ENCODE peak calls at places on chromosomes 6 and 20, in four cellular contexts. F is left cardiac atrium; S is stimulated activated CD8-positive, alpha-beta memory T cell treated with anti-CD3 and anti-CD28 coated beads, Interleukin-7, amount 100 ng/mL, for 1 hour; B is activated CD8-positive, alpha-beta memory T cell treated with anti-CD3 and anti-CD28 coated beads, Interleukin-2, amount 50 U/mL, for 4 hours. Z is an unnamed sample.

GRCh38 chr20:45100563-45101245 is at the start of gene KCNS1:
- DNase-seq in S (no peak), B (no peak), F (no peak), Z (no peak)

GRCh38 chr6:95099410-95099809 is 477.9 kb upstream of the MANEA start:
- DNase-seq in S (no peak), B (no peak), F (no peak), Z (no peak)

GRCh38 chr6:133396225-133396624 is 155.1 kb downstream of the EYA4 start:
- DNase-seq in F (no peak), B (no peak), S (no peak), Z (no peak)

GRCh38 chr6:2141644-2142290 is 103.6 kb downstream of the GMDS start:
- DNase-seq in B (no peak), S (no peak), F (no peak), Z (no peak)

GRCh38 chr6:111823831-111824607 is 49.2 kb downstream of the FYN start:
- DNase-seq in B (peak; percentile 41), S (no peak), F (no peak), Z (no peak)

GRCh38 chr20:14924433-14924832 is 587.0 kb upstream of the FLRT3 start:
- DNase-seq in F (no peak), S (no peak), B (no peak), Z (no peak)

GRCh38 chr6:29763491-29764289 is 40.5 kb downstream of the HLA-F start:
- DNase-seq in B (no peak), F (peak; percentile 31), S (no peak), Z (no peak)

GRCh38 chr6:162331911-162332310 is 395.7 kb downstream of the PRKN start:
- DNase-seq in S (no peak), B (no peak), F (no peak), Z (no peak)